ENCODE peak calls at places on chromosomes 4 and X, in six cellular contexts. Q is kidney, B is cardiac muscle cell, J is PC-3, H is ovary, A is hepatocyte. P is an unnamed sample.

GRCh38 chr4:38760915-38761314 is 21.9 kb downstream of the TLR10 start:
- DNase-seq in J (no peak), A (no peak), B (no peak), H (no peak), Q (no peak), P (no peak)

GRCh38 chrX:49710744-49711319 is 15.0 kb upstream of the PAGE1 start:
- DNase-seq in B (no peak), A (no peak), H (no peak), Q (no peak), J (no peak), P (no peak)

GRCh38 chr4:98468744-98469143 is 189.7 kb downstream of the TSPAN5 start:
- DNase-seq in Q (no peak), H (peak; percentile 72), B (no peak), A (no peak), J (no peak), P (no peak)

GRCh38 chrX:142295190-142295589 is 90.1 kb upstream of the MAGEC2 start:
- DNase-seq in H (no peak), J (no peak), B (no peak), Q (no peak), A (no peak), P (no peak)

GRCh38 chr4:93414041-93414440 is 414.5 kb upstream of the ATOH1 start:
- DNase-seq in J (no peak), A (no peak), B (no peak), H (no peak), Q (no peak), P (no peak)

GRCh38 chrX:68084765-68085164 is 348.5 kb downstream of the OPHN1 start:
- DNase-seq in A (no peak), H (no peak), J (no peak), B (no peak), Q (no peak), P (no peak)

GRCh38 chr4:73343432-73343831 is 60.7 kb upstream of the ALB start:
- DNase-seq in J (no peak), Q (no peak), B (no peak), A (peak; percentile 12), H (no peak), P (no peak)

GRCh38 chr4:4990857-4991540 is 28.3 kb downstream of the CYTL1 start:
- DNase-seq in Q (peak; percentile 92), J (peak; percentile 81), A (peak; percentile 68), B (peak; percentile 20), H (peak; percentile 89), P (peak; percentile 91)

GRCh38 chr4:14315129-14315528 is 687.2 kb upstream of the CPEB2 start:
- DNase-seq in A (no peak), B (no peak), J (no peak), Q (no peak), H (no peak), P (no peak)

GRCh38 chr4:76596713-76597112 is 161.7 kb downstream of the SHROOM3 start:
- DNase-seq in Q (no peak), A (no peak), H (no peak), J (no peak), B (no peak), P (no peak)

GRCh38 chr4:168832746-168833575 is 177.1 kb downstream of the CBR4 start:
- DNase-seq in B (peak; percentile 57), A (peak; percentile 51), J (no peak), H (peak; percentile 73), Q (peak; percentile 87), P (no peak)

GRCh38 chrX:20393944-20394343 is 127.2 kb upstream of the RPS6KA3 start:
- DNase-seq in A (no peak), H (no peak), Q (no peak), B (no peak), J (no peak), P (no peak)

GRCh38 chr4:105520819-105521790 is 31.3 kb upstream of the ARHGEF38 start:
- DNase-seq in B (peak; percentile 63), H (no peak), A (peak; percentile 63), Q (no peak), J (peak; percentile 61), P (no peak)

GRCh38 chr4:82623284-82623683 is 61.5 kb upstream of the TMEM150C start:
- DNase-seq in H (no peak), B (no peak), J (no peak), Q (no peak), A (no peak), P (no peak)

GRCh38 chrX:138026211-138026610 is 460.3 kb downstream of the ZIC3 start:
- DNase-seq in B (peak; percentile 23), J (peak; percentile 41), A (peak; percentile 8), H (no peak), Q (no peak), P (no peak)

GRCh38 chr4:152998861-152999260 is 62.7 kb downstream of the FHDC1 start:
- DNase-seq in A (no peak), H (no peak), J (no peak), Q (peak; percentile 69), B (no peak), P (no peak)

GRCh38 chrX:113522814-113523213 is 682.2 kb upstream of the AMOT start:
- DNase-seq in H (no peak), A (peak; percentile 22), B (no peak), Q (no peak), J (no peak), P (no peak)

GRCh38 chr4:40629401-40630334 is at the start of gene RBM47:
- DNase-seq in Q (peak; percentile 93), J (peak; percentile 86), A (peak; percentile 90), H (peak; percentile 80), B (peak; percentile 61), P (no peak)

GRCh38 chr4:91108751-91109150 is 981.6 kb downstream of the CCSER1 start:
- DNase-seq in A (no peak), H (no peak), J (no peak), Q (no peak), B (no peak), P (no peak)

GRCh38 chr4:91114386-91114785 is 987.2 kb downstream of the CCSER1 start:
- DNase-seq in A (no peak), Q (no peak), J (no peak), B (no peak), H (no peak), P (no peak)

GRCh38 chr4:91116861-91117260 is 989.7 kb downstream of the CCSER1 start:
- DNase-seq in A (peak; percentile 8), J (peak; percentile 48), B (no peak), H (no peak), Q (no peak), P (no peak)

GRCh38 chr4:91111556-91111955 is 984.4 kb downstream of the CCSER1 start:
- DNase-seq in Q (no peak), A (no peak), H (no peak), B (no peak), J (no peak), P (no peak)

GRCh38 chr4:91113130-91113706 is 986.0 kb downstream of the CCSER1 start:
- DNase-seq in A (peak; percentile 28), J (peak; percentile 50), B (peak; percentile 42), Q (no peak), H (no peak), P (no peak)
- TF ChIP-seq CTCF in A (peak; percentile 83), J (peak; percentile 78), B (peak; percentile 67), Q (peak; percentile 61), H (no peak), P (peak; percentile 65)

GRCh38 chr4:8053688-8054449 is 104.7 kb downstream of the ABLIM2 start:
- DNase-seq in B (no peak), H (no peak), J (no peak), A (no peak), Q (no peak), P (no peak)
- H3K4me1 ChIP-seq in B (peaks cover 24% of the 10 kb centered on the region), H (peaks cover 3% of the 10 kb centered on the region), J (no peaks in the 10 kb centered on the region), A (peaks cover 8% of the 10 kb centered on the region), Q (no peaks in the 10 kb centered on the region), P (peaks cover 12% of the 10 kb centered on the region)

GRCh38 chrX:133634416-133634815 is 219.1 kb upstream of the GPC4 start:
- DNase-seq in J (no peak), H (no peak), A (no peak), Q (no peak), B (no peak), P (no peak)
- H3K27ac ChIP-seq in J (no peak overlapping the region), H (no peak overlapping the region), A (no peak overlapping the region), Q (no peak overlapping the region), B (peak overlapping the region; percentile 9), P (no peak overlapping the region)

GRCh38 chr4:16790508-16790907 is 107.9 kb downstream of the LDB2 start:
- DNase-seq in Q (no peak), H (no peak), A (no peak), B (no peak), J (peak; percentile 18), P (no peak)

GRCh38 chr4:16791460-16791859 is 107.0 kb downstream of the LDB2 start:
- DNase-seq in B (no peak), Q (no peak), J (no peak), A (no peak), H (no peak), P (no peak)

DNA sequence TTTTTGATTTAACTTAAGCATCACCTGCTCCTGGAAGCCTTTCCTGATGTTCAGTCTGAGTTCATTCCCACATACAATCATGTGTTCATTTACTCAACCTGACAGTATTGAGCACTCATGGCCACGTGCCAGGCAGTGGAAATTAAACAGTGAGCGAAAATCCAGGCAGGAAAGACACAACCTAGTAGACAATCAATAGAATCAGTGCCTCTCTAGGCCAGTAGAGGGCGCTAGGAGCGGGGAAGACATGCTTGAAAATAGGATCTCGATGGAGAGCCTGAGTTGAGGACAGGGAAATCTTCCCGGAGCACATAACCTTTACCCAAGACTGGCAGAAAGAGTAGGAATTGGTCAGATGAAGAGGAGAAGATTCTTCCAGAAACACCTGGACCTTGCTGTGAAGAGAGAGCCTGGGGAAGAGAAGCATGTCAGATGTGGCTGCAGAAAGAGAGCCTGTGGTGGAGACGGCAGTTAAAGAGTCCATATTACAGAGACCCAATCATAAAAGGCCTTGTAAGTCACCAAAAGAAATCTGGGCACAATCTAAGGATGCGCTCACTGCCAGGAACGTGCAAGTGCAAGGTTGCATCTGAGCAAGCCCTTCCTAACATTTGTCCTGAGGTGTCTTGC is 103.5 kb downstream of the LDB2 start:
- DNase-seq in Q (no peak), B (peak; percentile 69), H (peak; percentile 47), A (peak; percentile 75), J (peak; percentile 45), P (peak; percentile 72)
- TF ChIP-seq CTCF in Q (peak; percentile 75), B (peak; percentile 93), H (no peak), A (peak; percentile 68), J (peak; percentile 60), P (peak; percentile 53)